ENCODE peak calls at places on chromosomes 4 and X, in six cellular contexts. D, K, S, P, L and Y are unnamed samples.

GRCh38 chrX:53356186-53356585 is 66.3 kb downstream of the SMC1A start:
- DNase-seq in K (peak; percentile 27), P (peak; percentile 36), D (peak; percentile 64), S (peak; percentile 8), L (no peak), Y (no peak)

GRCh38 chr4:41590591-41590990 is 52.6 kb downstream of the LIMCH1 start:
- DNase-seq in D (no peak), L (no peak), P (peak; percentile 46), K (no peak), S (no peak), Y (no peak)

GRCh38 chrX:45667666-45668065 is 467.0 kb upstream of the DIPK2B start:
- DNase-seq in P (peak; percentile 47), D (no peak), K (no peak), S (no peak), L (peak; percentile 35), Y (no peak)

GRCh38 chr4:38091636-38092035 is 131.4 kb downstream of the PTTG2 start:
- DNase-seq in S (no peak), L (no peak), P (no peak), K (peak; percentile 35), D (no peak), Y (no peak)

GRCh38 chrX:16517206-16517605 is 132.8 kb upstream of the S100G start:
- DNase-seq in D (no peak), S (no peak), K (peak; percentile 4), L (no peak), P (no peak), Y (no peak)

GRCh38 chr4:100574607-100575006 is 56.8 kb upstream of the EMCN start:
- DNase-seq in S (no peak), D (no peak), P (no peak), L (no peak), K (no peak), Y (no peak)

GRCh38 chrX:50333308-50333707 is 128.7 kb downstream of the CCNB3 start:
- DNase-seq in K (no peak), S (no peak), L (no peak), D (no peak), P (no peak), Y (no peak)

GRCh38 chr4:170008376-170008775 is 17.8 kb downstream of the MFAP3L start:
- DNase-seq in K (peak; percentile 11), L (no peak), P (no peak), D (no peak), S (no peak), Y (no peak)

GRCh38 chr4:175536852-175537453 is 275.1 kb downstream of the GPM6A start:
- DNase-seq in P (peak; percentile 84), D (peak; percentile 79), L (peak; percentile 72), S (peak; percentile 62), K (peak; percentile 75), Y (peak; percentile 69)

GRCh38 chr4:150694438-150694837 is 112.5 kb downstream of the MAB21L2 start:
- DNase-seq in D (peak; percentile 24), K (no peak), S (no peak), L (no peak), P (no peak), Y (no peak)

GRCh38 chr4:39464886-39465501 is 6.1 kb downstream of the LIAS start:
- DNase-seq in D (no peak), K (peak; percentile 93), P (peak; percentile 32), S (no peak), L (peak; percentile 38), Y (peak; percentile 76)

GRCh38 chr4:62135565-62136156 is 935.5 kb downstream of the ADGRL3 start:
- DNase-seq in L (no peak), K (no peak), S (no peak), P (peak; percentile 72), D (no peak), Y (no peak)

GRCh38 chrX:147736045-147736444 is 175.7 kb upstream of the FMR1 start:
- DNase-seq in K (no peak), D (peak; percentile 38), S (no peak), P (no peak), L (no peak), Y (no peak)

GRCh38 chrX:111869639-111870034 is 6.3 kb upstream of the TRPC5OS start:
- DNase-seq in P (peak; percentile 59), K (peak; percentile 55), L (peak; percentile 16), D (peak; percentile 69), S (peak; percentile 82), Y (peak; percentile 85)

GRCh38 chrX:46770006-46770816 is 11.3 kb upstream of the SLC9A7 start:
- DNase-seq in P (peak; percentile 27), K (peak; percentile 69), D (no peak), L (no peak), S (no peak), Y (no peak)

GRCh38 chr4:105709081-105709450 is 482 bp downstream of the GSTCD start:
- DNase-seq in D (peak; percentile 59), S (peak; percentile 61), K (peak; percentile 57), P (peak; percentile 8), L (peak; percentile 6), Y (peak; percentile 43)

GRCh38 chrX:153944140-153944799 is at the start of gene RENBP:
- DNase-seq in P (no peak), S (peak; percentile 76), L (no peak), K (no peak), D (peak; percentile 70), Y (peak; percentile 63)

GRCh38 chr4:15654556-15655222 is 468 bp downstream of the FBXL5 start:
- DNase-seq in P (peak; percentile 30), K (peak; percentile 61), D (peak; percentile 64), L (no peak), S (peak; percentile 86), Y (peak; percentile 74)

GRCh38 chrX:149498767-149499166 is 6.3 kb downstream of the IDS start:
- DNase-seq in D (no peak), K (no peak), P (no peak), S (no peak), L (no peak), Y (no peak)

GRCh38 chr4:37542749-37543148 is 143.4 kb downstream of the RELL1 start:
- DNase-seq in L (no peak), S (no peak), K (no peak), D (no peak), P (no peak), Y (no peak)

GRCh38 chrX:63275127-63275526 is 76.0 kb downstream of the SPIN4 start:
- DNase-seq in S (peak; percentile 22), K (peak; percentile 52), L (peak; percentile 8), P (peak; percentile 58), D (peak; percentile 47), Y (peak; percentile 13)

GRCh38 chr4:5478116-5478515 is 230.2 kb downstream of the EVC2 start:
- DNase-seq in P (no peak), L (no peak), K (no peak), S (no peak), D (peak; percentile 25), Y (no peak)

GRCh38 chrX:119181491-119181890 is 53.9 kb upstream of the KIAA1210 start:
- DNase-seq in P (peak; percentile 70), S (peak; percentile 40), L (peak; percentile 18), K (peak; percentile 51), D (peak; percentile 66), Y (peak; percentile 25)

GRCh38 chr4:155780773-155781172 is 22.0 kb downstream of the GUCY1B1 start:
- DNase-seq in D (no peak), S (no peak), L (no peak), P (peak; percentile 54), K (peak; percentile 40), Y (no peak)

GRCh38 chrX:133897593-133898163 is 87.7 kb downstream of the GPC3 start:
- DNase-seq in L (no peak), D (no peak), S (no peak), P (no peak), K (no peak), Y (no peak)

GRCh38 chrX:28920554-28920953 is 333.3 kb downstream of the IL1RAPL1 start:
- DNase-seq in D (peak; percentile 46), L (no peak), P (peak; percentile 30), K (no peak), S (no peak), Y (peak; percentile 4)

GRCh38 chrX:132127748-132128147 is at the start of gene FRMD7:
- DNase-seq in L (no peak), S (no peak), P (no peak), K (no peak), D (no peak), Y (no peak)

GRCh38 chrX:152072236-152072635 is 66.1 kb downstream of the MAGEA10 start:
- DNase-seq in S (no peak), P (peak; percentile 51), K (peak; percentile 83), L (no peak), D (no peak), Y (no peak)

GRCh38 chrX:106599411-106599810 is 12.4 kb upstream of the RADX start:
- DNase-seq in S (no peak), K (no peak), D (no peak), P (no peak), L (no peak), Y (no peak)

GRCh38 chr4:2261110-2261852 is 628 bp downstream of the MXD4 start:
- DNase-seq in P (peak; percentile 37), L (no peak), D (peak; percentile 68), K (peak; percentile 87), S (peak; percentile 74), Y (peak; percentile 83)
- H3K4me1 ChIP-seq in P (peaks cover 8% of the 10 kb centered on the region), L (peaks cover 9% of the 10 kb centered on the region), D (no peaks in the 10 kb centered on the region), K (peaks cover 13% of the 10 kb centered on the region), S (peaks cover 26% of the 10 kb centered on the region), Y (peaks cover 19% of the 10 kb centered on the region)

GRCh38 chr4:25759101-25759500 is 103.5 kb downstream of the SLC34A2 start:
- DNase-seq in K (no peak), S (no peak), P (no peak), D (no peak), L (no peak), Y (no peak)
- TF ChIP-seq EZH2phosphoT487 in K (no peak), S (no peak), P (no peak), D (no peak), L (no peak), Y (no peak)

GRCh38 chr4:110624016-110624770 is 1.3 kb upstream of the PITX2 start:
- DNase-seq in S (no peak), P (no peak), D (peak; percentile 10), K (no peak), L (no peak), Y (no peak)

GRCh38 chr4:110622841-110623709 is at the start of gene PITX2:
- DNase-seq in S (peak; percentile 98), P (no peak), K (peak; percentile 34), D (peak; percentile 99), L (peak; percentile 92), Y (peak; percentile 98)

GRCh38 chr4:110621839-110622751 is 782 bp downstream of the PITX2 start:
- DNase-seq in L (no peak), P (no peak), D (peak; percentile 66), K (no peak), S (peak; percentile 63), Y (no peak)

GRCh38 chr4:110624904-110625494 is 2.1 kb upstream of the PITX2 start:
- DNase-seq in P (no peak), D (no peak), K (no peak), S (peak; percentile 16), L (no peak), Y (no peak)

GRCh38 chr4:110623710-110624015 is 786 bp upstream of the PITX2 start:
- DNase-seq in L (no peak), P (no peak), D (peak; percentile 5), K (no peak), S (no peak), Y (no peak)
- TF ChIP-seq EZH2 in L (no peak), P (no peak), D (peak; percentile 18), K (no peak), S (no peak), Y (no peak)

DNA sequence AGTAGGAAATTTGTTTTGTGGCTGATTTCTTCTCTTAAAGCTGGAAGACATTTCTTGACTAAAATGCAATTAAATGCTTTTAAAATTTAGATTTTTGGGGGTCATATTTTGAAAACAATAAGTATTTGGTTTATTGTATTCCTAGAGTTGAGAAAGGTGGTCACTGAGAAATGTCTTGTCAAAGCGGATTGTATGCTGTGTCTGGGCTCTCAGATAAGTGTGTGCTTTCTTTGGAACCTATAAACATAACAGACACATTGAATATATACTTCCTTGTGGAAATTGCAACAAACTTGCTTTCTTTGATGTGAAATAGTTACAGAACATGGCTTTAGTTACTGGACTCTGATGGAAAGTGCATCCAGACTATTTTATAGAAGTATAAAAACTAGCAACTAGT is 75.4 kb downstream of the AFF1 start:
- DNase-seq in D (no peak), L (no peak), P (no peak), S (no peak), K (no peak), Y (no peak)
- H3K4me1 ChIP-seq in D (peaks cover 78% of the 10 kb centered on the region), L (peaks cover 27% of the 10 kb centered on the region), P (peaks cover 52% of the 10 kb centered on the region), S (peaks cover 60% of the 10 kb centered on the region), K (peaks cover 54% of the 10 kb centered on the region), Y (peaks cover 35% of the 10 kb centered on the region)